ENCODE peak calls at places on chromosomes 5 and 9, in eight cellular contexts. V is neural crest cell, O is GM23338, L is choroid plexus epithelial cell, J is mammary epithelial cell, A is Caco-2, S is mesothelial cell of epicardium, C is BE2C. D is an unnamed sample.

GRCh38 chr9:137745541-137745991 is 126.8 kb downstream of the EHMT1 start:
- DNase-seq in L (peak), O (no peak), C (peak), A (no peak), J (peak), S (no peak), V (no peak), D (peak)

GRCh38 chr5:176154821-176155220 is 83.4 kb upstream of the SIMC1 start:
- DNase-seq in A (no peak), S (no peak), V (no peak), O (no peak), L (no peak), J (no peak), C (no peak), D (no peak)

GRCh38 chr9:38345851-38346755 is 46.4 kb upstream of the ALDH1B1 start:
- DNase-seq in C (no peak), S (no peak), O (no peak), L (no peak), J (no peak), V (no peak), A (no peak), D (no peak)

GRCh38 chr5:67268233-67269011 is 71.8 kb upstream of the CD180 start:
- DNase-seq in A (peak), O (no peak), L (peak), V (peak), J (peak), C (peak), S (peak), D (peak)

GRCh38 chr5:14231156-14231555 is 88.0 kb downstream of the TRIO start:
- DNase-seq in S (no peak), C (no peak), O (no peak), J (no peak), V (no peak), L (no peak), A (no peak), D (no peak)

GRCh38 chr5:10635257-10635860 is 71.5 kb downstream of the ANKRD33B start:
- DNase-seq in J (peak), A (no peak), L (peak), O (no peak), V (no peak), C (no peak), S (no peak), D (peak)

GRCh38 chr9:97906236-97906831 is 16.0 kb downstream of the TRMO start:
- DNase-seq in S (no peak), A (no peak), C (no peak), L (no peak), J (no peak), V (no peak), O (no peak), D (no peak)

GRCh38 chr9:98552306-98552705 is 156.4 kb downstream of the GABBR2 start:
- DNase-seq in O (no peak), C (no peak), S (no peak), V (no peak), L (no peak), A (no peak), J (no peak), D (no peak)

GRCh38 chr5:6568909-6569308 is 63.9 kb downstream of the NSUN2 start:
- DNase-seq in V (no peak), J (no peak), L (no peak), A (no peak), O (no peak), C (no peak), S (no peak), D (no peak)

GRCh38 chr9:14515564-14516198 is 177.6 kb downstream of the ZDHHC21 start:
- DNase-seq in J (no peak), S (no peak), V (no peak), L (no peak), O (peak), A (no peak), C (peak), D (no peak)

GRCh38 chr5:14396071-14396470 is 185.5 kb upstream of the OTULINL start:
- DNase-seq in V (no peak), C (no peak), L (peak), A (no peak), J (no peak), S (no peak), O (no peak), D (no peak)

GRCh38 chr5:44801992-44802391 is 6.8 kb upstream of the MRPS30 start:
- DNase-seq in S (no peak), V (no peak), C (no peak), J (no peak), O (no peak), L (no peak), A (no peak), D (no peak)

GRCh38 chr5:95823738-95824609 is 1.4 kb upstream of the GLRX start:
- DNase-seq in A (peak), V (no peak), S (no peak), L (peak), J (no peak), O (peak), C (no peak), D (peak)

GRCh38 chr5:17802256-17802655 is 168.0 kb downstream of the TAF11L14 start:
- DNase-seq in S (no peak), C (no peak), J (no peak), V (peak), O (peak), A (no peak), L (peak), D (peak)

GRCh38 chr5:67303356-67303755 is 106.8 kb upstream of the CD180 start:
- DNase-seq in S (no peak), O (no peak), L (no peak), J (peak), A (no peak), C (peak), V (no peak), D (peak)

GRCh38 chr9:36423196-36423595 is 23.1 kb upstream of the RNF38 start:
- DNase-seq in O (no peak), C (no peak), L (no peak), V (no peak), A (no peak), J (no peak), S (no peak), D (no peak)

GRCh38 chr5:56525117-56525516 is 290.2 kb upstream of the MAP3K1 start:
- DNase-seq in O (no peak), A (no peak), S (no peak), J (peak), V (no peak), L (peak), C (no peak), D (peak)

GRCh38 chr9:108130896-108131295 is 641.3 kb upstream of the KLF4 start:
- DNase-seq in J (no peak), S (no peak), C (no peak), L (no peak), A (no peak), O (no peak), V (no peak), D (no peak)

GRCh38 chr5:169577966-169578365 is 5.6 kb upstream of the SPDL1 start:
- DNase-seq in L (peak), V (no peak), C (no peak), A (no peak), O (peak), J (peak), S (no peak), D (peak)

GRCh38 chr5:98773464-98774191 is at the start of gene RGMB:
- DNase-seq in C (peak), J (peak), S (peak), A (peak), V (peak), O (peak), L (peak), D (peak)
- TF ChIP-seq CTCF in C (no peak), J (peak), S (no peak), A (no peak), V (peak), O (no peak), L (no peak), D (no peak)

GRCh38 chr5:140868721-140869554 is at the start of gene PCDHA11:
- DNase-seq in O (peak), C (peak), S (no peak), A (no peak), J (no peak), V (peak), L (no peak), D (peak)
- TF ChIP-seq CTCF in O (peak), C (peak), S (no peak), A (no peak), J (peak), V (peak), L (no peak), D (peak)

DNA sequence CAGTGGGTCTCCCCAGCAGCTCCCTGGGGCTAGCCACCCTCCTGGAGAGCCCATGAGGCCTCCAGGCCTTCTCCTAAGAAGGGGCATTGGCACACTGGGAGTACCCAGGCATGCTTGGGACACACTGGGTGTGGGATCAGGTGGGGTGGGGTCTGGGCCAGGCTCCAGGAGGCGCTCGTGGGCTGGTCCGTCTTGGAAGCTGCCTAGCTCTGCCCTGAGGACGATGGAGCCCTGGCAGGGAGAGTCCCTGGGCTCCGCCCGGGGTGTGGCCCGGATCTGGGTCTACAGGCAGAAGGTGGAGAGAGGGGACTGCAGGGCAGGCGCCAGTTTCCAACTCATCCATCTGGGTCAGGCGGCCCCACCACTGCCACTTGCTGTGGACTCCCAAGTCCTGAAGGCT is 2.4 kb downstream of the PRRX2 start:
- DNase-seq in C (no peak), A (no peak), V (no peak), J (no peak), S (no peak), L (no peak), O (no peak), D (no peak)
- TF ChIP-seq CTCF in C (no peak), A (no peak), V (no peak), J (no peak), S (no peak), L (no peak), O (peak), D (no peak)

DNA sequence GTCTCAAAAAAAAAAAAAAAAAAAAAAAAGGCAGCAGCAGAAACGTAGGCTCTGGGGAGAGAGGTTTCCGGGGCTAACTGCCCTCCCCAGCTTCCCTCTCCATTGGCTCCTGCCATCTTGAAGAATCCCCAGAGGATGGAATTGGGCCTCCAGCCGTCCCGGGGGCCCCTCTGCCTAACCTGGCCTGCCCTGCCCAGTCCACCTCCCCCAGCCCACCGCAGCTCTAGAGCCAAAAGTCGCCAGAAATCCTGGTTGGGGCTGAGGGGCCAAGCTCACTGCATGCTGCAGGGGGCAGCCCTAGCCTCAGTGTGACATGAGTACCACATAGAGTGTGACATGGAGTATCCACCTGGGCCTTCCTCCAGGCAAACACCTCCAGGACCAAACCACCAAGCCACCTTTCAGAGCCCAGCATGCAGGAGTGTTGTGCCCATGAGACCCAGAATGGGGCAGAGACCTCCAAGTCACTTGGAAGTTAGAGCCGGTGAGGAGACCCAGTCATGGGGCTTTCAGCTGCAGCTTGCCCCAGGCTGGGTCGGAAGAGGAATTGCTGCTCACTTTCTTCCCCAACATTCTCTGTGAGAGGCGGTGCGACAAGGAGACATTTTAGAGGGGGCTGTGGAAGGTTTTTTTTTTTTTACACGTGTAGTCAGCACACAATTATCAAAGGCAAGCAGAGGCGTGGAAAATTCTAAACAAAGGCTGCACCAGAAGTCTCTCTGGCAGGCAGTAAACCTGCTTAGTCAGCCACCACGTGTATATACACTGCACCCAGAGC is 17.6 kb downstream of the CD74 start:
- DNase-seq in C (no peak), A (no peak), V (no peak), S (no peak), J (no peak), O (no peak), L (no peak), D (no peak)
- TF ChIP-seq CTCF in C (no peak), A (peak), V (no peak), S (no peak), J (no peak), O (no peak), L (no peak), D (no peak)

DNA sequence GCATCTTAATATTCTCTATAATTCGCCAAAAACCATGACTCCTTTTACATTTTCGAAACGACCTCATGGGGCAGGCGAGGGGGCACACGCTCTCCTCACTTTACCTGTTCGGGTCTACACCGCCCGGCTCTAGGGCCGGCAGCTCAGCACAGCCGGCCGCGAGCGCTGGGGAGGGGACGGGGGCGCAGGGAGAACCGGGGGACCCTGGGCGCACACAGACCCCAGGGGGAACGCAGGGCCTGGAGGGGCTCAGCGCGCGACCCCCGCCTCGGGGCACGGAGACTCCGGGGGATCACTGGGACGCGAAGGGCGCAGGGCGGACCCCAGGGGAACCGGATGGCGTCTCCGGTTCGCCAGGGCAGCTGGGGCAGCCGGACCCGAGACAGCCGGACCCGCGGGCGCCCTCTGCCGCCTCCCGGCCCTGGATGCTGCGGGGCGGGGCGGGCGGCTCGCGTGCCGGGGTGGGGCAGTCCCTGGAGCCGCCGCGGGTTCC is at the start of gene AHRR:
- DNase-seq in O (peak), J (peak), V (peak), A (peak), L (peak), S (peak), C (peak), D (peak)
- TF ChIP-seq CTCF in O (peak), J (peak), V (peak), A (peak), L (peak), S (peak), C (peak), D (peak)

D was measured in MCF 10A.